ENCODE peak calls at places on chromosomes 3 and 15, in nine cellular contexts. One of them, this sample, is unnamed.

GRCh38 chr3:121690777-121691405 is 30.2 kb upstream of the HCLS1 start:
- DNase-seq in stimulated activated CD4-positive, alpha-beta T cell treated with anti-CD3 and anti-CD28 coated beads, Interleukin-12 subunit alpha, Interleukin-12 subunit beta, amount 100 ng/mL, for 48 hours: no peak
- DNase-seq in skeletal muscle cell: no peak
- DNase-seq in spleen: no peak
- DNase-seq in activated CD8-positive, alpha-beta T cell treated with anti-CD3 and anti-CD28 coated beads for 36 hours: no peak
- DNase-seq in lung: no peak
- DNase-seq in nephron progenitor cell: no peak
- DNase-seq in iris pigment epithelial cell: no peak
- DNase-seq in neural crest cell: no peak
- DNase-seq in this sample: no peak

GRCh38 chr3:59809016-59809415 is 759.2 kb upstream of the CFAP20DC start:
- DNase-seq in stimulated activated CD4-positive, alpha-beta T cell treated with anti-CD3 and anti-CD28 coated beads, Interleukin-12 subunit alpha, Interleukin-12 subunit beta, amount 100 ng/mL, for 48 hours: no peak
- DNase-seq in skeletal muscle cell: peak
- DNase-seq in spleen: no peak
- DNase-seq in activated CD8-positive, alpha-beta T cell treated with anti-CD3 and anti-CD28 coated beads for 36 hours: no peak
- DNase-seq in lung: no peak
- DNase-seq in nephron progenitor cell: no peak
- DNase-seq in iris pigment epithelial cell: peak
- DNase-seq in neural crest cell: no peak
- DNase-seq in this sample: no peak

GRCh38 chr15:48802867-48803266 is 8.0 kb downstream of the CEP152 start:
- DNase-seq in stimulated activated CD4-positive, alpha-beta T cell treated with anti-CD3 and anti-CD28 coated beads, Interleukin-12 subunit alpha, Interleukin-12 subunit beta, amount 100 ng/mL, for 48 hours: no peak
- DNase-seq in skeletal muscle cell: peak
- DNase-seq in spleen: no peak
- DNase-seq in activated CD8-positive, alpha-beta T cell treated with anti-CD3 and anti-CD28 coated beads for 36 hours: no peak
- DNase-seq in lung: no peak
- DNase-seq in nephron progenitor cell: no peak
- DNase-seq in iris pigment epithelial cell: peak
- DNase-seq in neural crest cell: no peak
- DNase-seq in this sample: peak

GRCh38 chr15:83164409-83165404 is 42.9 kb downstream of the HDGFL3 start:
- DNase-seq in stimulated activated CD4-positive, alpha-beta T cell treated with anti-CD3 and anti-CD28 coated beads, Interleukin-12 subunit alpha, Interleukin-12 subunit beta, amount 100 ng/mL, for 48 hours: no peak
- DNase-seq in skeletal muscle cell: peak
- DNase-seq in spleen: no peak
- DNase-seq in activated CD8-positive, alpha-beta T cell treated with anti-CD3 and anti-CD28 coated beads for 36 hours: peak
- DNase-seq in lung: no peak
- DNase-seq in nephron progenitor cell: no peak
- DNase-seq in iris pigment epithelial cell: peak
- DNase-seq in neural crest cell: no peak
- DNase-seq in this sample: no peak

GRCh38 chr3:60314064-60314463 is 937.2 kb downstream of the FHIT start:
- DNase-seq in stimulated activated CD4-positive, alpha-beta T cell treated with anti-CD3 and anti-CD28 coated beads, Interleukin-12 subunit alpha, Interleukin-12 subunit beta, amount 100 ng/mL, for 48 hours: no peak
- DNase-seq in skeletal muscle cell: no peak
- DNase-seq in spleen: no peak
- DNase-seq in activated CD8-positive, alpha-beta T cell treated with anti-CD3 and anti-CD28 coated beads for 36 hours: no peak
- DNase-seq in lung: no peak
- DNase-seq in nephron progenitor cell: no peak
- DNase-seq in iris pigment epithelial cell: no peak
- DNase-seq in neural crest cell: no peak
- DNase-seq in this sample: no peak

GRCh38 chr15:96330450-96331140 is at the start of gene NR2F2:
- DNase-seq in stimulated activated CD4-positive, alpha-beta T cell treated with anti-CD3 and anti-CD28 coated beads, Interleukin-12 subunit alpha, Interleukin-12 subunit beta, amount 100 ng/mL, for 48 hours: peak
- DNase-seq in skeletal muscle cell: peak
- DNase-seq in spleen: peak
- DNase-seq in activated CD8-positive, alpha-beta T cell treated with anti-CD3 and anti-CD28 coated beads for 36 hours: peak
- DNase-seq in lung: peak
- DNase-seq in nephron progenitor cell: peak
- DNase-seq in iris pigment epithelial cell: peak
- DNase-seq in neural crest cell: peak
- DNase-seq in this sample: peak

GRCh38 chr15:90231028-90232017 is 2.4 kb downstream of the CIB1 start:
- DNase-seq in stimulated activated CD4-positive, alpha-beta T cell treated with anti-CD3 and anti-CD28 coated beads, Interleukin-12 subunit alpha, Interleukin-12 subunit beta, amount 100 ng/mL, for 48 hours: peak
- DNase-seq in skeletal muscle cell: no peak
- DNase-seq in spleen: peak
- DNase-seq in activated CD8-positive, alpha-beta T cell treated with anti-CD3 and anti-CD28 coated beads for 36 hours: peak
- DNase-seq in lung: peak
- DNase-seq in nephron progenitor cell: no peak
- DNase-seq in iris pigment epithelial cell: no peak
- DNase-seq in neural crest cell: no peak
- DNase-seq in this sample: no peak

GRCh38 chr3:141782386-141782932 is 19.3 kb downstream of the GRK7 start:
- DNase-seq in stimulated activated CD4-positive, alpha-beta T cell treated with anti-CD3 and anti-CD28 coated beads, Interleukin-12 subunit alpha, Interleukin-12 subunit beta, amount 100 ng/mL, for 48 hours: no peak
- DNase-seq in skeletal muscle cell: no peak
- DNase-seq in spleen: no peak
- DNase-seq in activated CD8-positive, alpha-beta T cell treated with anti-CD3 and anti-CD28 coated beads for 36 hours: peak
- DNase-seq in lung: no peak
- DNase-seq in nephron progenitor cell: no peak
- DNase-seq in iris pigment epithelial cell: no peak
- DNase-seq in neural crest cell: no peak
- DNase-seq in this sample: no peak

GRCh38 chr3:22729981-22730380 is 473.1 kb upstream of the UBE2E2 start:
- DNase-seq in stimulated activated CD4-positive, alpha-beta T cell treated with anti-CD3 and anti-CD28 coated beads, Interleukin-12 subunit alpha, Interleukin-12 subunit beta, amount 100 ng/mL, for 48 hours: no peak
- DNase-seq in skeletal muscle cell: no peak
- DNase-seq in spleen: no peak
- DNase-seq in activated CD8-positive, alpha-beta T cell treated with anti-CD3 and anti-CD28 coated beads for 36 hours: no peak
- DNase-seq in lung: no peak
- DNase-seq in nephron progenitor cell: no peak
- DNase-seq in iris pigment epithelial cell: peak
- DNase-seq in neural crest cell: no peak
- DNase-seq in this sample: no peak

GRCh38 chr3:125594581-125595011 is 701 bp downstream of the OSBPL11 start:
- DNase-seq in stimulated activated CD4-positive, alpha-beta T cell treated with anti-CD3 and anti-CD28 coated beads, Interleukin-12 subunit alpha, Interleukin-12 subunit beta, amount 100 ng/mL, for 48 hours: no peak
- DNase-seq in skeletal muscle cell: no peak
- DNase-seq in spleen: peak
- DNase-seq in activated CD8-positive, alpha-beta T cell treated with anti-CD3 and anti-CD28 coated beads for 36 hours: peak
- DNase-seq in lung: no peak
- DNase-seq in nephron progenitor cell: peak
- DNase-seq in iris pigment epithelial cell: no peak
- DNase-seq in neural crest cell: peak
- DNase-seq in this sample: no peak

GRCh38 chr15:49855917-49856637 is 235.2 kb downstream of the DTWD1 start:
- DNase-seq in stimulated activated CD4-positive, alpha-beta T cell treated with anti-CD3 and anti-CD28 coated beads, Interleukin-12 subunit alpha, Interleukin-12 subunit beta, amount 100 ng/mL, for 48 hours: no peak
- DNase-seq in skeletal muscle cell: peak
- DNase-seq in spleen: no peak
- DNase-seq in activated CD8-positive, alpha-beta T cell treated with anti-CD3 and anti-CD28 coated beads for 36 hours: no peak
- DNase-seq in lung: no peak
- DNase-seq in nephron progenitor cell: no peak
- DNase-seq in iris pigment epithelial cell: peak
- DNase-seq in neural crest cell: no peak
- DNase-seq in this sample: no peak

GRCh38 chr3:14452676-14453367 is 50.4 kb downstream of the SLC6A6 start:
- DNase-seq in stimulated activated CD4-positive, alpha-beta T cell treated with anti-CD3 and anti-CD28 coated beads, Interleukin-12 subunit alpha, Interleukin-12 subunit beta, amount 100 ng/mL, for 48 hours: no peak
- DNase-seq in skeletal muscle cell: peak
- DNase-seq in spleen: peak
- DNase-seq in activated CD8-positive, alpha-beta T cell treated with anti-CD3 and anti-CD28 coated beads for 36 hours: no peak
- DNase-seq in lung: peak
- DNase-seq in nephron progenitor cell: no peak
- DNase-seq in iris pigment epithelial cell: peak
- DNase-seq in neural crest cell: no peak
- DNase-seq in this sample: peak